ENCODE peak calls at places on chromosomes 4 and X, in eight cellular contexts. F, J, W, E, A, Q, T and V are unnamed samples. For H3K4me1, the result is how much of the 10 kb centered on the place peaks cover.

GRCh38 chr4:156950950-156951349 is 20.6 kb downstream of the PDGFC start:
- DNase-seq in F (no peak), J (no peak), W (no peak), E (no peak), A (no peak), Q (no peak), T (no peak), V (no peak)

GRCh38 chr4:178453057-178453456 is 1010.8 kb upstream of the AGA start:
- DNase-seq in F (no peak), J (no peak), W (no peak), E (no peak), A (no peak), Q (no peak), T (no peak), V (no peak)

GRCh38 chrX:16578218-16578617 is 71.7 kb upstream of the S100G start:
- DNase-seq in F (no peak), J (no peak), W (no peak), E (no peak), A (no peak), Q (peak), T (no peak), V (no peak)

GRCh38 chr4:182730791-182731190 is 186.4 kb downstream of the DCTD start:
- DNase-seq in F (no peak), J (no peak), W (no peak), E (no peak), A (no peak), Q (no peak), T (no peak), V (no peak)

GRCh38 chrX:2665387-2666304 is 25.4 kb upstream of the CD99 start:
- DNase-seq in F (no peak), J (no peak), W (no peak), E (no peak), A (no peak), Q (no peak), T (no peak), V (no peak)

GRCh38 chrX:132648870-132649269 is 160.0 kb upstream of the MBNL3 start:
- DNase-seq in F (no peak), J (no peak), W (no peak), E (no peak), A (no peak), Q (peak), T (no peak), V (no peak)

GRCh38 chr4:153518637-153519384 is 52.7 kb downstream of the TMEM131L start:
- DNase-seq in F (no peak), J (no peak), W (no peak), E (no peak), A (no peak), Q (no peak), T (no peak), V (no peak)

GRCh38 chr4:55546633-55547460 is at the start of gene CLOCK:
- DNase-seq in F (peak), J (peak), W (peak), E (peak), A (peak), Q (peak), T (peak), V (peak)

GRCh38 chr4:46781434-46782092 is 127.5 kb downstream of the COX7B2 start:
- DNase-seq in F (peak), J (no peak), W (no peak), E (no peak), A (peak), Q (no peak), T (no peak), V (no peak)

GRCh38 chr4:154208424-154208823 is 283.2 kb downstream of the DCHS2 start:
- DNase-seq in F (no peak), J (no peak), W (no peak), E (no peak), A (no peak), Q (no peak), T (no peak), V (no peak)

GRCh38 chr4:145473203-145473602 is 8.4 kb upstream of the SMAD1 start:
- DNase-seq in F (no peak), J (no peak), W (no peak), E (peak), A (no peak), Q (no peak), T (no peak), V (no peak)

GRCh38 chr4:72383439-72383838 is 185.6 kb downstream of the ADAMTS3 start:
- DNase-seq in F (no peak), J (peak), W (no peak), E (no peak), A (no peak), Q (peak), T (no peak), V (no peak)

GRCh38 chr4:1246111-1246881 is 2.6 kb downstream of the CTBP1 start:
- DNase-seq in F (peak), J (no peak), W (no peak), E (peak), A (peak), Q (no peak), T (peak), V (peak)

GRCh38 chr4:123299212-123299651 is 97.4 kb upstream of the SPRY1 start:
- DNase-seq in F (no peak), J (no peak), W (no peak), E (no peak), A (no peak), Q (peak), T (no peak), V (no peak)

GRCh38 chrX:66675541-66675940 is 36.7 kb upstream of the EDA2R start:
- DNase-seq in F (no peak), J (no peak), W (no peak), E (no peak), A (no peak), Q (no peak), T (no peak), V (no peak)

GRCh38 chrX:29617276-29617675 is 598.1 kb upstream of the MAGEB2 start:
- DNase-seq in F (no peak), J (no peak), W (no peak), E (no peak), A (no peak), Q (peak), T (no peak), V (no peak)

GRCh38 chrX:109845996-109846395 is 112.9 kb upstream of the ACSL4 start:
- DNase-seq in F (no peak), J (no peak), W (no peak), E (no peak), A (no peak), Q (no peak), T (no peak), V (no peak)

GRCh38 chr4:170038232-170038631 is 12.0 kb upstream of the MFAP3L start:
- DNase-seq in F (no peak), J (no peak), W (no peak), E (no peak), A (no peak), Q (no peak), T (no peak), V (no peak)

GRCh38 chr4:53186714-53187358 is 179.0 kb downstream of the SCFD2 start:
- DNase-seq in F (no peak), J (no peak), W (no peak), E (no peak), A (no peak), Q (no peak), T (no peak), V (no peak)

GRCh38 chrX:152897216-152898144 is at the start of gene ZNF185:
- DNase-seq in F (peak), J (peak), W (peak), E (no peak), A (no peak), Q (no peak), T (peak), V (no peak)

GRCh38 chr4:66565796-66566195 is 895.5 kb upstream of the EPHA5 start:
- DNase-seq in F (no peak), J (no peak), W (no peak), E (no peak), A (no peak), Q (peak), T (no peak), V (no peak)

GRCh38 chr4:76585270-76585669 is 150.2 kb downstream of the SHROOM3 start:
- DNase-seq in F (no peak), J (no peak), W (peak), E (no peak), A (no peak), Q (peak), T (no peak), V (no peak)

GRCh38 chr4:113815826-113816225 is 54.3 kb upstream of the CAMK2D start:
- DNase-seq in F (no peak), J (no peak), W (no peak), E (no peak), A (no peak), Q (no peak), T (no peak), V (no peak)

GRCh38 chr4:78369691-78370090 is 181.9 kb upstream of the ANXA3 start:
- DNase-seq in F (no peak), J (no peak), W (no peak), E (no peak), A (no peak), Q (no peak), T (no peak), V (no peak)

GRCh38 chr4:3868146-3868840 is 102.1 kb downstream of the ADRA2C start:
- DNase-seq in F (no peak), J (peak), W (peak), E (no peak), A (no peak), Q (peak), T (no peak), V (no peak)

GRCh38 chr4:36394352-36394903 is 113.0 kb downstream of the DTHD1 start:
- DNase-seq in F (no peak), J (no peak), W (no peak), E (no peak), A (no peak), Q (no peak), T (no peak), V (no peak)

GRCh38 chrX:477441-478012 is 90.8 kb upstream of the PPP2R3B start:
- DNase-seq in F (no peak), J (no peak), W (no peak), E (no peak), A (no peak), Q (no peak), T (no peak), V (no peak)

GRCh38 chr4:42995343-42995944 is 102.9 kb downstream of the GRXCR1 start:
- DNase-seq in F (no peak), J (peak), W (peak), E (peak), A (no peak), Q (peak), T (no peak), V (no peak)

GRCh38 chr4:101730291-101731117 is 60.0 kb upstream of the BANK1 start:
- DNase-seq in F (peak), J (peak), W (peak), E (peak), A (peak), Q (peak), T (peak), V (peak)

GRCh38 chrX:130110379-130111219 is at the start of gene ELF4:
- DNase-seq in F (peak), J (peak), W (no peak), E (peak), A (peak), Q (peak), T (peak), V (peak)

GRCh38 chr4:72326692-72327632 is 242.1 kb downstream of the ADAMTS3 start:
- DNase-seq in F (no peak), J (peak), W (no peak), E (peak), A (no peak), Q (peak), T (no peak), V (no peak)

GRCh38 chr4:184792950-184793555 is 32.7 kb downstream of the ACSL1 start:
- DNase-seq in F (no peak), J (no peak), W (no peak), E (no peak), A (no peak), Q (peak), T (peak), V (no peak)

GRCh38 chrX:46587158-46587557 is 13.6 kb downstream of the CHST7 start:
- DNase-seq in F (no peak), J (no peak), W (no peak), E (no peak), A (no peak), Q (no peak), T (no peak), V (no peak)
- H3K4me1 ChIP-seq in F (under half), J (under half), W (under half), E (under half), A (under half), Q (under half), T (under half), V (under half)

DNA sequence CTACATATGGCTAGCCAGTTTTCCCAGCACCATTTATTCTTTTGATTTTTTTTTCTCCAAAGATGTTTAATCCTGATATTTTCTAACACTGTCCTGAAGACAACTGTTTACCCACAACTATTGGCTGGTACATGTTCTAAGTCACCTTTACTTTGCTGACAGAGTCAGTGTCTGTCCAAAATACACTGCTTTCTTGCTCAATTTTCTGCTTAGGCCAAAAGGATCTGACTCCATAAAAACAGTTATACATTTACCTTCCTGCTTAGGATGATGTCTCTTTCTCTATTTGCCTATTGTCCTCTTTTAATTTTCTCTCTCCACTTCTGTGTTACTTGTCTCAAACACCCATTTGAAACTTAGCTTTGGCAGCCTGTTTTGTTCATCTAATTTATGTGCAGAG is 3.2 kb downstream of the ADH1C start:
- DNase-seq in F (no peak), J (no peak), W (no peak), E (no peak), A (no peak), Q (no peak), T (no peak), V (no peak)
- H3K4me3 ChIP-seq in F (no peak), J (no peak), W (no peak), E (no peak), A (no peak), Q (no peak), T (no peak), V (no peak)

DNA sequence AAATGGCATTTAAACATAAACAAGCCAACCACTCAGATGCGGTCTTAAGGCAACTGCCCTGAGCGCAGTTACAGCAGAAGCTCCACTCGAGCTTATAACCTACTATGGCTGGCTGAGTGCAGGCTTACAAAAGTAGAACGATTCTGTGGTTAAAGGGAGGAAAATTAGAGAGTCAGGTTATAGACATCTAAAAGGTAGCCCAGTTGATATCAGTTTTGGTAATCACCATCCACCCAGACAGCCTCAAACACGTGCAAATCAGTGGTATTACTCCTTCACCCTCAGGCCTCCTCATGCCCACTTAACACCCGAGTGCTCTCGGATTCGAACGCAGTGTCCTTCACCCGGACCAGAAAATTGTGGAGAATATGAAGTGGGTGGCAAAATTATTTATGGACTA is 3.1 kb downstream of the LEF1 start:
- DNase-seq in F (no peak), J (no peak), W (no peak), E (peak), A (no peak), Q (no peak), T (no peak), V (no peak)
- H3K4me1 ChIP-seq in F (under half), J (under half), W (under half), E (half or more), A (under half), Q (under half), T (under half), V (under half)

DNA sequence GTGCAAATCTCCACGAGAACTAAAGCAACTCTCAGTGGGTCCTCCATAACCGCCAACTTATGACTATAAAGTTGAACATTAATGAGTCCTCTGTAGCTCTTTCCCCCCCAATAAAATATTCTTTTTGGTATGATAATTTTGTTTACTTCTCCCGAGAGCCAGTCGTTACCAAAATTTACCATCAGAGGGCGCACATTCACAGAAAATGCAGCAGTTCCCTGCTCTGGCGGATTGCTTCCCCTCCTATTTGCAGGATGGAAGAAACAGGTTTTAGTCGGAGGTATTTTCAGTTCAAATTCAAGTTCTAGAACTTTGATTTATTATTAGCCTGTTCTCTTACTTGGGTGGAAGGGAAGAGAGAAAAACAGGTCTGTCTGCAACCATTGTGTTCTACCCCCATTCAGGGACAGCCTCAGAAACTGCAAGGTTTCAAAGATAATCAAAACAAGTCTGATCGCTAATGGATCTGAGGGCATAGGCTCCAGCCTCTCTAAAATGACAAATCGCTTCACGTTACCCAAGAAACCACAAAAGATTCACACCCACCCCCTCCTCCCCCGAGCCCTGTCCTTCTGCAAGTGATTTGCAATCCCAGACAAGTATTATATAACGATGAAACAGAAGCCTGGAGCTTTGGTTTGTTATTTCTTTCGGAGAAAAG is 263.7 kb upstream of the RPS6KA3 start:
- DNase-seq in F (no peak), J (peak), W (peak), E (peak), A (no peak), Q (peak), T (no peak), V (peak)
- H3K4me3 ChIP-seq in F (peak), J (peak), W (no peak), E (no peak), A (peak), Q (peak), T (no peak), V (no peak)